ENCODE peak calls at places on chromosomes 16 and 17, in five cellular contexts. V is AG04450, C is dorsolateral prefrontal cortex, Y is A549, E is cardiac muscle cell. M is an unnamed sample.

GRCh38 chr17:56699186-56699895 is 105.8 kb downstream of the NOG start:
- DNase-seq in V (peak), C (no peak), Y (peak), E (peak), M (no peak)

GRCh38 chr16:71995038-71995437 is 5.2 kb downstream of the PKD1L3 start:
- DNase-seq in V (no peak), C (no peak), Y (no peak), E (no peak), M (no peak)

GRCh38 chr16:4910828-4911227 is 26.1 kb downstream of the PPL start:
- DNase-seq in V (no peak), C (no peak), Y (no peak), E (no peak), M (no peak)

GRCh38 chr16:3036726-3037315 is at the start of gene BICDL2:
- DNase-seq in V (no peak), C (no peak), Y (no peak), E (no peak), M (no peak)

GRCh38 chr16:54939537-54940278 is 9.0 kb downstream of the IRX5 start:
- DNase-seq in V (no peak), C (no peak), Y (no peak), E (no peak), M (no peak)

GRCh38 chr17:58279016-58279671 is 1.6 kb downstream of the MPO start:
- DNase-seq in V (no peak), C (no peak), Y (no peak), E (peak), M (no peak)

GRCh38 chr17:47251421-47251940 is 2.1 kb upstream of the ITGB3 start:
- DNase-seq in V (no peak), C (no peak), Y (no peak), E (no peak), M (no peak)

GRCh38 chr16:85888405-85889331 is 10.3 kb upstream of the IRF8 start:
- DNase-seq in V (no peak), C (no peak), Y (peak), E (peak), M (peak)

GRCh38 chr17:38958756-38959155 is 8.4 kb downstream of the FBXO47 start:
- DNase-seq in V (no peak), C (no peak), Y (no peak), E (peak), M (no peak)

GRCh38 chr17:39810939-39811728 is 53.0 kb downstream of the IKZF3 start:
- DNase-seq in V (no peak), C (no peak), Y (no peak), E (no peak), M (no peak)

GRCh38 chr16:48366165-48367093 is 18.8 kb downstream of the SIAH1 start:
- DNase-seq in V (peak), C (no peak), Y (peak), E (peak), M (peak)

GRCh38 chr17:19507673-19508326 is 25.9 kb upstream of the SLC47A1 start:
- DNase-seq in V (peak), C (peak), Y (peak), E (peak), M (peak)

GRCh38 chr16:62041401-62041800 is 5.2 kb upstream of the CDH8 start:
- DNase-seq in V (no peak), C (peak), Y (peak), E (peak), M (peak)

GRCh38 chr16:10988164-10988803 is 43.9 kb downstream of the CLEC16A start:
- DNase-seq in V (no peak), C (no peak), Y (peak), E (no peak), M (peak)

GRCh38 chr16:1771072-1771863 is at the start of gene NME3:
- DNase-seq in V (no peak), C (peak), Y (peak), E (peak), M (peak)

GRCh38 chr17:41510251-41511065 is 5.0 kb upstream of the KRT13 start:
- DNase-seq in V (no peak), C (no peak), Y (no peak), E (no peak), M (no peak)

GRCh38 chr16:49530396-49530795 is 156.8 kb downstream of the C16orf78 start:
- DNase-seq in V (no peak), C (no peak), Y (no peak), E (no peak), M (no peak)

GRCh38 chr17:43767713-43768059 is 9.1 kb upstream of the SOST start:
- DNase-seq in V (no peak), C (no peak), Y (no peak), E (no peak), M (no peak)

GRCh38 chr16:54418903-54419302 is 132.3 kb upstream of the IRX3 start:
- DNase-seq in V (no peak), C (no peak), Y (no peak), E (no peak), M (no peak)

GRCh38 chr16:1745181-1745899 is 26.0 kb downstream of the NME3 start:
- DNase-seq in V (peak), C (no peak), Y (no peak), E (peak), M (no peak)

GRCh38 chr16:19135896-19136438 is 22.2 kb downstream of the ITPRIPL2 start:
- DNase-seq in V (no peak), C (no peak), Y (peak), E (no peak), M (no peak)

GRCh38 chr16:657487-657886 is 8.3 kb downstream of the WDR90 start:
- DNase-seq in V (no peak), C (no peak), Y (no peak), E (no peak), M (no peak)

GRCh38 chr17:81635431-81635830 is 1.5 kb downstream of the NPLOC4 start:
- DNase-seq in V (no peak), C (no peak), Y (no peak), E (no peak), M (no peak)

GRCh38 chr17:63193827-63194226 is 227.8 kb downstream of the TANC2 start:
- DNase-seq in V (no peak), C (no peak), Y (no peak), E (no peak), M (no peak)

GRCh38 chr16:30956601-30957455 is 726 bp upstream of the SETD1A start:
- DNase-seq in V (no peak), C (peak), Y (peak), E (peak), M (peak)

GRCh38 chr17:64032081-64032480 is 11.6 kb upstream of the ICAM2 start:
- DNase-seq in V (no peak), C (no peak), Y (no peak), E (no peak), M (no peak)

GRCh38 chr17:41555105-41555887 is 16.6 kb downstream of the KRT9 start:
- DNase-seq in V (no peak), C (no peak), Y (no peak), E (no peak), M (no peak)

GRCh38 chr17:29585080-29585751 is 4.2 kb downstream of the GIT1 start:
- DNase-seq in V (no peak), C (no peak), Y (no peak), E (peak), M (peak)
- TF ChIP-seq CTCF in V (peak), C (peak), Y (peak), E (peak), M (peak)

GRCh38 chr17:31627960-31628359 is 231.1 kb downstream of the COPRS start:
- DNase-seq in V (peak), C (no peak), Y (no peak), E (no peak), M (no peak)

GRCh38 chr17:31623990-31624389 is 232.5 kb downstream of the RAB11FIP4 start:
- DNase-seq in V (no peak), C (no peak), Y (no peak), E (no peak), M (no peak)

GRCh38 chr17:31631759-31632158 is 227.3 kb downstream of the COPRS start:
- DNase-seq in V (no peak), C (no peak), Y (no peak), E (no peak), M (no peak)

GRCh38 chr17:31629696-31630470 is 229.2 kb downstream of the COPRS start:
- DNase-seq in V (peak), C (no peak), Y (no peak), E (peak), M (no peak)
- TF ChIP-seq CTCF in V (no peak), C (no peak), Y (no peak), E (no peak), M (no peak)

GRCh38 chr16:12065866-12066545 is 89.5 kb downstream of the SNX29 start:
- DNase-seq in V (no peak), C (peak), Y (no peak), E (no peak), M (no peak)
- TF ChIP-seq CTCF in V (no peak), C (no peak), Y (no peak), E (no peak), M (no peak)

GRCh38 chr17:69047368-69048263 is 13.1 kb downstream of the ABCA9 start:
- DNase-seq in V (peak), C (no peak), Y (no peak), E (peak), M (no peak)

GRCh38 chr17:69043098-69043497 is 17.6 kb downstream of the ABCA9 start:
- DNase-seq in V (no peak), C (no peak), Y (no peak), E (no peak), M (no peak)

GRCh38 chr17:69048634-69049033 is 12.1 kb downstream of the ABCA9 start:
- DNase-seq in V (no peak), C (no peak), Y (no peak), E (no peak), M (no peak)

GRCh38 chr17:69042308-69042707 is 18.4 kb downstream of the ABCA9 start:
- DNase-seq in V (no peak), C (no peak), Y (no peak), E (no peak), M (no peak)

GRCh38 chr17:69046130-69046807 is 14.5 kb downstream of the ABCA9 start:
- DNase-seq in V (no peak), C (no peak), Y (no peak), E (no peak), M (no peak)
- TF ChIP-seq CTCF in V (no peak), C (no peak), Y (no peak), E (no peak), M (no peak)

GRCh38 chr16:89187337-89188063 is 12.8 kb downstream of the SLC22A31 start:
- DNase-seq in V (no peak), C (no peak), Y (no peak), E (peak), M (no peak)
- TF ChIP-seq CTCF in V (no peak), C (no peak), Y (no peak), E (no peak), M (no peak)

GRCh38 chr16:29012913-29013641 is 28.2 kb downstream of the LAT start:
- DNase-seq in V (no peak), C (no peak), Y (no peak), E (no peak), M (no peak)

GRCh38 chr16:29009838-29010166 is 24.9 kb downstream of the LAT start:
- DNase-seq in V (no peak), C (no peak), Y (no peak), E (no peak), M (no peak)

GRCh38 chr16:29009050-29009837 is 24.4 kb downstream of the LAT start:
- DNase-seq in V (no peak), C (no peak), Y (no peak), E (no peak), M (no peak)

GRCh38 chr16:29011851-29012250 is 27.0 kb downstream of the LAT start:
- DNase-seq in V (no peak), C (no peak), Y (no peak), E (no peak), M (no peak)

DNA sequence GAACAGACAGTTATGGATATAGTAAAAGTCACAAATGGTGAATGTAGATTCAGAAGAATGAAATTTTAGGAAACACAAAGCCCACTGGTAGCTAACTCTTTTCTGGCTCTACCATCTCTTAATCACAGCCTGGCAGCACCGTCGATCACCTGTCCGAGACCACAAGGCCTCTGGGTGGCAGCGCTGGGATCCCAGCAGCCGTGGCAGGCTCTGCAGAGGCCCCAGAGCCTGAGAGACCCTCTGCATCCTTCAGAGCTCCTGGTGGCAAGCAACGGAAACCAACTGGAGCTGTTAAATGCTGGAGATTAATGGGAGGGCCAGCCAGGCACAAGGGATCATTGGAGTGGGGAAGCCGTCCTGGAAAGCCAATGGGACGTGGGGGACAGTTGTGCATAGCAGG is 26.3 kb downstream of the LAT start:
- DNase-seq in V (no peak), C (no peak), Y (no peak), E (no peak), M (no peak)
- TF ChIP-seq CTCF in V (no peak), C (no peak), Y (peak), E (no peak), M (no peak)

GRCh38 chr17:385195-385835 is 32.7 kb upstream of the RPH3AL start:
- DNase-seq in V (no peak), C (no peak), Y (peak), E (peak), M (peak)

GRCh38 chr17:384622-385194 is 32.1 kb upstream of the RPH3AL start:
- DNase-seq in V (no peak), C (no peak), Y (no peak), E (no peak), M (no peak)

GRCh38 chr17:386145-386876 is 33.7 kb upstream of the RPH3AL start:
- DNase-seq in V (no peak), C (peak), Y (peak), E (peak), M (peak)

GRCh38 chr17:383771-384621 is 31.4 kb upstream of the RPH3AL start:
- DNase-seq in V (no peak), C (no peak), Y (no peak), E (no peak), M (no peak)

GRCh38 chr17:385836-386144 is 33.2 kb upstream of the RPH3AL start:
- DNase-seq in V (no peak), C (no peak), Y (no peak), E (no peak), M (no peak)
- TF ChIP-seq CTCF in V (no peak), C (no peak), Y (no peak), E (no peak), M (no peak)

DNA sequence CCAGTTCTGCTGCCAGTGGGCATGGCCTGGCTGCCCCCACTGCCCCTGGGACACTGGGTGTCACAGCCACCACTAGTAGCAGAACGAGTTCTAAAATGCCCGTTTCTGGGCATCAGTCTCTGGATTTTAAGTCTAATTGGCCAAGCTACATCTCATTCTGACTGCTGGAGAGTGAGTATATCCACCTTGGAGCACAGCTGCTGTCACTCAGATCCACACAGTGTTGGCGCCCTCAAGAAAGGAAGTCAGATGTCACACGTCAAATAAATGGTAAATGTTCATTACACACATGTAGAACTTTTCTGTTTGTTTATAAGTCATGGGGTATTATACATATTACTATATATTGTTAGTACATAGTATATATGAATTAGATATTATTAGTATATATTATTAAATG is 19.4 kb downstream of the GNGT2 start:
- DNase-seq in V (no peak), C (no peak), Y (no peak), E (no peak), M (no peak)
- TF ChIP-seq CTCF in V (no peak), C (no peak), Y (no peak), E (no peak), M (no peak)

GRCh38 chr17:78133971-78134898 is 3.7 kb downstream of the TMC8 start:
- DNase-seq in V (no peak), C (no peak), Y (peak), E (peak), M (peak)
- TF ChIP-seq CTCF in V (peak), C (peak), Y (peak), E (peak), M (peak)

M was measured in GM20000.